ENCODE peak calls at places on chromosome 11, in eight cellular contexts. Z is cardiac muscle cell; B is Peyer's patch; H is HCT116; F is MM.1S; J is suprapubic skin; V is kidney; D is activated CD8-positive, alpha-beta T cell treated with anti-CD3 and anti-CD28 coated beads for 36 hours. O is an unnamed sample.

GRCh38 chr11:80028998-80029397 is 588.2 kb upstream of the TENM4 start:
- DNase-seq in B (no peak), J (no peak), V (no peak), H (no peak), D (no peak), Z (no peak), F (no peak), O (no peak)

GRCh38 chr11:118358071-118358470 is 1.3 kb upstream of the UBE4A start:
- DNase-seq in F (no peak), H (no peak), J (no peak), Z (no peak), D (no peak), B (no peak), V (no peak), O (no peak)

GRCh38 chr11:71179877-71180276 is 72.5 kb downstream of the SHANK2 start:
- DNase-seq in J (no peak), Z (no peak), V (no peak), B (no peak), H (no peak), D (no peak), F (no peak), O (no peak)

GRCh38 chr11:64031001-64031400 is 4.7 kb upstream of the FLRT1 start:
- DNase-seq in D (no peak), F (no peak), V (no peak), H (no peak), B (no peak), Z (no peak), J (no peak), O (no peak)

GRCh38 chr11:406796-407650 is 7.8 kb downstream of the SIGIRR start:
- DNase-seq in B (peak), V (peak), Z (peak), J (peak), H (peak), F (peak), D (peak), O (peak)

GRCh38 chr11:71483689-71484088 is 30.7 kb downstream of the NADSYN1 start:
- DNase-seq in V (no peak), D (no peak), F (no peak), J (peak), Z (no peak), H (no peak), B (no peak), O (no peak)

GRCh38 chr11:69500285-69501120 is 19.0 kb downstream of the LINC01488 start:
- DNase-seq in D (no peak), Z (no peak), J (peak), V (peak), H (no peak), F (no peak), B (no peak), O (no peak)

GRCh38 chr11:73401217-73401923 is 25.2 kb downstream of the RELT start:
- DNase-seq in J (no peak), V (no peak), F (no peak), H (no peak), Z (no peak), B (no peak), D (no peak), O (no peak)

GRCh38 chr11:36215688-36216050 is 73.6 kb downstream of the COMMD9 start:
- DNase-seq in H (no peak), F (no peak), V (no peak), D (no peak), J (no peak), Z (no peak), B (no peak), O (no peak)

GRCh38 chr11:34654491-34655334 is 33.8 kb downstream of the EHF start:
- DNase-seq in H (peak), V (no peak), F (no peak), D (no peak), J (peak), B (no peak), Z (no peak), O (peak)

GRCh38 chr11:31702966-31703365 is 108.2 kb downstream of the PAX6 start:
- DNase-seq in H (no peak), V (no peak), J (no peak), F (no peak), B (no peak), D (no peak), Z (no peak), O (no peak)

DNA sequence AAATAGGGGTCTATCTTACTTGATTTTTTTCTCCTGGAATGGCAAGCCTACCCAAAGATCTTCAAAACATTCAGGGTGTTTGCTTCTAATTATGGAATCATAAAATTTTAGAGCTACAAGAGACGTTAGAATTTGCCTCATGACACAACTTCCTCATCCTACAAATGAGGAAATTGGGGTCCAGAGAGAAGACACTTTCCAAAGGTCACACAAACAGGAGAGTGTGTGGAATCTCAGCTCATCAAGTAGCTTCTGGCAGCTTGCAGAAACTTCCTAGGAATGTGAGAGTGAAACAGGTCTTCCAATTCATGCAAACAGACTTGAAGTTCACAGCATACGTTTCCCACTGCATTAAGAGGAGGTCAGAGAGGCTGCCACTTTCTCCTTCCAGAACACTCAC is 976.0 kb downstream of the OPCML start:
- DNase-seq in B (no peak), V (no peak), H (no peak), F (no peak), J (no peak), Z (no peak), D (no peak), O (no peak)
- TF ChIP-seq CTCF in B (no peak), V (no peak), H (no peak), F (no peak), J (no peak), Z (no peak), D (no peak), O (no peak)

DNA sequence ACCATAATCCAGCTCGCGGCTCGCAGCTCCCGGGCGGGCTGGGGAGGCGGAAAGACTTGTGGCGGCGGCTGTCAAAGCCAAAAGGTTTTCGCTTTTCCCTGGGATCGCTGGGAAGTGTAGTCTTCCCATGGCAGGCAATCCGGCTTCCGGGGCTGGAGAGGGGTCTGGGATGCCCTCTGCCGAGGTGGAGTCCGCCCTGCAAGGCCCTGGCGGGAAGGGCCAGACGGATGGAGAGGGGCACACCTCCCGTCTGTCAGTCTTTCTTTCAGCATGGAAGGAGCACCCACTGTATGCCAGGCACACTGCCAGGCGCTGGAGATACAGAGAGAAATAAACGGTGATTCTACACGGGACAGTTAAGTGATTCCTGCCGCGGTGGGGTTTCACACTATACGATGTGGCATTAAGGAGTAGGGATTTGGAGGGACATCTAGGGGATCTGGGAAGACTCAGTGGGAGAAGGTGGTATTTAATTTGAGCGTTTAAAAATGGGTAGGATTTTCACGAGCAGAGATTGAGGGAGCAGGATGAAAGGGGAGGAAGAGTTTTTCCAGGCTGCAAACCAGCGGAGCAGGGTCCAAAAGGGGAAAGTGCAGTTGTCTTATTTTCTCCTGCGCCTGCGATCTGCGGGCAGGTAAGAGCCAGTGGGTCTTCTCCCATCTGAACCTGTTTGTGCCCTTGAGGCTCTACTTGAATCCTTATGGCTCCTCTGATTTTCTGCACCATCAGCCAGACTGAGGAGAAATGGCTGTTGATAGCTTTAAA is at the start of gene BACE1:
- DNase-seq in V (peak), J (peak), Z (peak), F (no peak), H (peak), D (peak), B (peak), O (peak)
- TF ChIP-seq CTCF in V (peak), J (no peak), Z (peak), F (no peak), H (peak), D (no peak), B (no peak), O (no peak)

DNA sequence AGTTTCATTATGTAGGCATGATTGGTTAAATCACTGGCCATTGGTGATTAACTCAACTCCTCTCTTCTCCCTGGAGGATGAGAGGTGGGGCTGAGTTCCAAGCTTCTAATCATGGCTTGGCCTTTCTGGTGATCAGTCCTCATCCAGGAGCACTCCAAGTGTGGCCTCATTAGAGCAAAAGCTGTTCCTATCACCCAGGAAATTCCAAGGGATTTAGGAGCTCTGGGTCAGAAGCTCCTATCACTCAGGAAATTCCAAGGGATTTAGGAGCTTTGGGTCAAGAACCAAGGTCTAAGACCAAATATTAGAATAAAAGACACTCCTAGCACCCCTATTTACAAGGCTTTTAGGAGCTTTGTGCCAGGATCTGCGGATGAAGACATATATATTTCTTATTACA is 168.0 kb upstream of the BDNF start:
- DNase-seq in B (no peak), D (no peak), V (no peak), H (no peak), F (no peak), J (no peak), Z (no peak), O (no peak)
- TF ChIP-seq CTCF in B (no peak), D (no peak), V (no peak), H (no peak), F (no peak), J (no peak), Z (no peak), O (no peak)

GRCh38 chr11:77728203-77728786 is 90.7 kb upstream of the CLNS1A start:
- DNase-seq in F (no peak), Z (no peak), V (no peak), J (no peak), H (no peak), D (no peak), B (no peak), O (no peak)
- TF ChIP-seq CTCF in F (no peak), Z (no peak), V (no peak), J (no peak), H (no peak), D (no peak), B (no peak), O (no peak)

GRCh38 chr11:68213555-68214172 is 568 bp upstream of the KMT5B start:
- DNase-seq in H (peak), D (peak), Z (peak), J (peak), F (peak), B (peak), V (peak), O (peak)
- TF ChIP-seq CTCF in H (no peak), D (no peak), Z (no peak), J (peak), F (no peak), B (peak), V (no peak), O (no peak)

GRCh38 chr11:112725636-112726035 is 235.6 kb upstream of the NCAM1 start:
- DNase-seq in F (no peak), B (no peak), Z (no peak), V (no peak), J (no peak), H (no peak), D (no peak), O (no peak)
- TF ChIP-seq CTCF in F (no peak), B (no peak), Z (no peak), V (no peak), J (no peak), H (no peak), D (no peak), O (no peak)

GRCh38 chr11:129932385-129933067 is 37.1 kb upstream of the NFRKB start:
- DNase-seq in J (no peak), D (no peak), F (no peak), B (no peak), V (no peak), H (no peak), Z (no peak), O (no peak)

GRCh38 chr11:129930743-129931142 is 35.4 kb upstream of the NFRKB start:
- DNase-seq in Z (no peak), V (no peak), F (no peak), H (no peak), D (no peak), J (no peak), B (no peak), O (no peak)

GRCh38 chr11:129933262-129933661 is 37.9 kb upstream of the NFRKB start:
- DNase-seq in F (no peak), B (no peak), V (no peak), J (no peak), H (no peak), Z (no peak), D (no peak), O (no peak)

GRCh38 chr11:129930306-129930705 is 34.9 kb upstream of the NFRKB start:
- DNase-seq in F (no peak), Z (no peak), B (no peak), H (no peak), V (no peak), J (no peak), D (no peak), O (no peak)

GRCh38 chr11:129928923-129929692 is 33.7 kb upstream of the NFRKB start:
- DNase-seq in V (no peak), D (no peak), J (no peak), F (no peak), H (no peak), Z (no peak), B (no peak), O (no peak)
- TF ChIP-seq CTCF in V (no peak), D (no peak), J (no peak), F (no peak), H (no peak), Z (no peak), B (no peak), O (no peak)

DNA sequence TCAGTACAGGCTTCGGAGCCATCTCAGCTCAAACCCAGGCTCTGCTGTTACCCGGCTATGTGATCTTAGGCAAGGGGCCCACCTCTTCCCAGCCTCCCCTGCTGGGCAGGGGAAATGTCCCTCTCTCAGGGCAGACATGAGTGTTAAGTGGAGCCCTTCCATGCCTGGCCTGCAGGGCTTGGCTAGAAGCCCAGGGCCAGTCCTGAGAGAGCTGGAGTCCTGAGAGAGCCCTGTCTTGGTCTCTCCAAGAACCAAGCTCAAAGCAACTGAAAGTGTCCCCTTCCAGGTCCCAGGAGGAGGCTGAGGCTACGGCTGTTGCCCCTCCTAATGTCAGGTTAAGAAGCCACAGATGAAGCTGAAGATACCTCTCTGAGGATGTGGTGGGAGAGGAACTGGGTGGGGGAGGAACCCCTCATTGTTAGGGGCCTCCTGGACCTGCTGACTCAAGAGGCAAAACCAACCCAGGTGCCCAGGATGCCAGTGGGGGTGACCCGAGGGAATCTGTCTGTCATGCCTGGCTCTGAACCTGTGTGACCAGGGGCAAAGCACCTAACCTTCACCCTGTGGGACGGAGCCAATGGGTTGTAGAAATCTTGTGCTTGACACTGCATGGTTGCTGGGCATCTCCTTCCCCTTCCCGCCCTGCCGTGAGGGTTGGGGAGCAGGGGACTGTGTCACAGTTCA is 4.2 kb downstream of the ZP1 start:
- DNase-seq in D (peak), B (no peak), Z (peak), J (no peak), F (no peak), H (no peak), V (no peak), O (no peak)
- TF ChIP-seq CTCF in D (no peak), B (no peak), Z (peak), J (no peak), F (no peak), H (peak), V (no peak), O (no peak)

O was measured in lower leg skin.